ENCODE peak calls at places on chromosomes 11 and 22, in four cellular contexts. F is AG09319, L is GM12865, R is GM20000. P is an unnamed sample.
A peak's percentile ranks its signal among the peaks of the same experiment; 100 is the strongest.

GRCh38 chr11:48210052-48210451 is 6.6 kb upstream of the OR4B1 start:
- DNase-seq in F (no peak), L (peak; percentile 2), R (no peak), P (peak; percentile 11)

GRCh38 chr11:106468091-106468490 is 390.6 kb downstream of the AASDHPPT start:
- DNase-seq in R (no peak), F (no peak), L (no peak), P (no peak)

GRCh38 chr11:113334183-113334582 is 19.8 kb downstream of the TTC12 start:
- DNase-seq in F (no peak), L (peak; percentile 73), R (peak; percentile 19), P (no peak)

GRCh38 chr11:63682045-63682915 is 980 bp downstream of the RTN3 start:
- DNase-seq in R (peak; percentile 24), L (peak; percentile 12), F (no peak), P (peak; percentile 35)

GRCh38 chr22:50544078-50544745 is 1.5 kb upstream of the KLHDC7B start:
- DNase-seq in L (peak; percentile 83), R (peak; percentile 88), F (no peak), P (peak; percentile 93)

GRCh38 chr11:75264356-75264755 is 23.8 kb downstream of the TPBGL start:
- DNase-seq in F (no peak), L (no peak), R (no peak), P (no peak)

GRCh38 chr22:41286639-41287091 is 678 bp upstream of the RANGAP1 start:
- DNase-seq in R (peak; percentile 48), F (no peak), L (peak; percentile 74), P (peak; percentile 82)

GRCh38 chr11:44568358-44568705 is 2.9 kb downstream of the CD82 start:
- DNase-seq in L (no peak), R (no peak), F (no peak), P (no peak)

GRCh38 chr11:44348721-44349120 is 38.8 kb upstream of the ALX4 start:
- DNase-seq in L (no peak), F (no peak), R (no peak), P (no peak)

GRCh38 chr11:134277176-134278001 is 1.2 kb downstream of the GLB1L3 start:
- DNase-seq in L (no peak), F (no peak), R (no peak), P (no peak)

GRCh38 chr11:64745219-64745522 is 1.2 kb upstream of the RASGRP2 start:
- DNase-seq in L (peak; percentile 82), R (no peak), F (no peak), P (peak; percentile 78)

GRCh38 chr22:35400335-35400680 is 368 bp downstream of the MCM5 start:
- DNase-seq in L (peak; percentile 33), R (no peak), F (no peak), P (peak; percentile 48)

GRCh38 chr11:59263225-59263894 is 50.6 kb upstream of the MPEG1 start:
- DNase-seq in L (peak; percentile 50), R (no peak), F (no peak), P (peak; percentile 22)

GRCh38 chr11:86910592-86910991 is 44.6 kb downstream of the FZD4 start:
- DNase-seq in R (no peak), L (no peak), F (no peak), P (no peak)

GRCh38 chr11:102244681-102245409 is 72.4 kb upstream of the BIRC3 start:
- DNase-seq in R (no peak), L (no peak), F (no peak), P (no peak)

GRCh38 chr22:47060718-47061117 is 298.3 kb downstream of the TBC1D22A start:
- DNase-seq in L (no peak), F (no peak), R (no peak), P (no peak)

GRCh38 chr11:130636672-130637463 is 188.4 kb downstream of the ADAMTS15 start:
- DNase-seq in L (peak; percentile 80), F (no peak), R (no peak), P (no peak)

GRCh38 chr11:11579012-11579755 is 42.6 kb downstream of the GALNT18 start:
- DNase-seq in R (no peak), F (no peak), L (no peak), P (no peak)

GRCh38 chr11:117836077-117836960 is 11.8 kb upstream of the FXYD2 start:
- DNase-seq in F (no peak), R (no peak), L (no peak), P (no peak)

GRCh38 chr11:528815-529728 is 6.3 kb downstream of the HRAS start:
- DNase-seq in F (no peak), R (no peak), L (no peak), P (no peak)

GRCh38 chr22:49925525-49926128 is 7.2 kb downstream of the CRELD2 start:
- DNase-seq in L (peak; percentile 95), R (peak; percentile 77), F (no peak), P (peak; percentile 87)

GRCh38 chr11:68525930-68526329 is 65.4 kb downstream of the PPP6R3 start:
- DNase-seq in R (no peak), L (no peak), F (no peak), P (no peak)

GRCh38 chr11:18703001-18703763 is 4.6 kb downstream of the TMEM86A start:
- DNase-seq in R (no peak), L (no peak), F (no peak), P (no peak)

GRCh38 chr11:110463153-110463552 is 33.4 kb downstream of the FDX1 start:
- DNase-seq in L (peak; percentile 30), R (no peak), F (peak; percentile 22), P (peak; percentile 56)

GRCh38 chr11:104094576-104094975 is 58.1 kb downstream of the DDI1 start:
- DNase-seq in L (no peak), R (no peak), F (no peak), P (no peak)

GRCh38 chr11:102422817-102423725 is 29.5 kb downstream of the TMEM123 start:
- DNase-seq in L (no peak), R (no peak), F (no peak), P (no peak)

GRCh38 chr22:45483918-45484499 is 18.7 kb upstream of the FBLN1 start:
- DNase-seq in R (no peak), L (no peak), F (no peak), P (no peak)

GRCh38 chr22:46058591-46059519 is 81.9 kb upstream of the WNT7B start:
- DNase-seq in L (no peak), R (no peak), F (no peak), P (no peak)

GRCh38 chr11:12684821-12685220 is 10.6 kb downstream of the TEAD1 start:
- DNase-seq in F (no peak), R (no peak), L (no peak), P (no peak)

DNA sequence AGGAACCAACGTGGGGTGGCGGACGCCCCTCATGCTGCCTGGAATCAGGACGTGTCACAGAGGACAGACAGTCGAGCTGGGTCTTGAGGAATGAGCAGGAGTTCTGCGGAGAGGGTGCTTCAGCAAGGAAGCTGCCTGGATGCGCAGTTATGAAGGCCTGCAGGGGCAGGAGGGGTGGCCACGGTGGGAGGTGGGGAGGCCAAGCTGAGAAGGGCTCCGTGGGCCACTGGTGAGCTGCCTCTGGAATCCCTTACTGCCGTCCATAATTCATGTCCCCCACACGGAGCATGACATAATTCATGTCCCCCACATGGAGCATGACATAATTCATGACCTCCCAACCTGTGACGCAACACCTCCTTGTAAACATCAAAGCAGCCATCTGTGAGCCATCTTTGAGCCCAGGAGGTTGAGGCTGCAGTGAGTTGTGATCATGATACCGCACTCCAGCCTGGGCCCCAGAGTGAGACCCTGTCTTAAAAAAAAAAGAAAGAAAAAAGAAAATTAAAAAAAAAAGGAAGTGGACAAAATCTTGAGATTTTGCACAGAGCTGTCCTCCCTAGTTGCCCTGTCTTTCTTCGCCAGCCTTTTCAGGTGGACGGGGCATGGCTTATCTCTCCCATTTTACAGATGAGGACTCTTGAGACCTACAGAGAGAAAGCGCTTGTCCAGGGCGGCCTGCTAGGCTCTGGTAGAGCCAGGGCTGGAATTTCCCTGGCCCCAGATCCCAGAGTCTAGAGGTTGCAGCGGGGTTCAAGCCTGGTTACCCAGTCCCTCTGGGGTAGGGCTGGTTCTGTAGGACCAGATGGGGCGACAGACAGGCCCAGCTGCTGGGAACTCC is 24.3 kb upstream of the PICK1 start:
- DNase-seq in F (peak; percentile 22), R (no peak), L (no peak), P (no peak)
- TF ChIP-seq CTCF in F (no peak), R (no peak), L (no peak), P (no peak)

GRCh38 chr22:23267225-23268043 is 87.1 kb downstream of the BCR start:
- DNase-seq in F (no peak), R (no peak), L (no peak), P (no peak)
- TF ChIP-seq CTCF in F (no peak), R (no peak), L (no peak), P (no peak)

DNA sequence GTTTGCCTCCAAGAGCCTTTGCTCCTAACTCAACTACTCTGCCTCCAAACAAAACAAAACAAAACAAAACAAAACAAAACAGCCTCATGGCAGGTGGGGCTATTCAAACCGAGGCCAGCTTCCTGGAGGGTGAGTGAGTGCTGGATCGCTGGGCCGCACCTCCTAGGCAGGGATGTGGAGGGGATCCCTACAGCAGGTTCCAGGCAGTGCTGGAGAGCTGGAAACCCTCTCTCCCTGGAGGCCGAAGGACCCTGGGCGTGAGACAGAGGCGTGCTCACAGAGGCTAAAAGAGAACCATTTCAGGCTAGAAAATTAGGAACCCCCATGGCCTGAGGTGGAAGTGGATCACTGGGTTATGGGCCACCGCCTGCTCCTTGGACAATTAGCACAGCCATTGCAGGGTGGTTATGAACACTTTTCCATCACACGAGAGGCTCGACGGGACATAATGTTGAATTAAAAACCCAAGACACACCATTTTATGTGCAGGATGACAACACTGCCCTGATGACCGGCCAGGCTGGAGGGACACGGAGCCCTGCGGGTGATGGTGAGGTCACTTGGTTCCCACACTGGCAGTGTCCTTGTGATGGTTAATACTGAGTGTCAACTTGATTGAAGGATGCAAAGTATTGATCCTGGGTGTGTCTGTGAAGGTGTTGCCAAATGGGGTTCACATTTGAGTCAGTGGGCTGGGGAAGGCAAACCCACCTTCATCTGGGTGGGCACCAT is 35.2 kb downstream of the SHISAL1 start:
- DNase-seq in F (no peak), L (no peak), R (no peak), P (no peak)
- TF ChIP-seq CTCF in F (no peak), L (no peak), R (no peak), P (no peak)

DNA sequence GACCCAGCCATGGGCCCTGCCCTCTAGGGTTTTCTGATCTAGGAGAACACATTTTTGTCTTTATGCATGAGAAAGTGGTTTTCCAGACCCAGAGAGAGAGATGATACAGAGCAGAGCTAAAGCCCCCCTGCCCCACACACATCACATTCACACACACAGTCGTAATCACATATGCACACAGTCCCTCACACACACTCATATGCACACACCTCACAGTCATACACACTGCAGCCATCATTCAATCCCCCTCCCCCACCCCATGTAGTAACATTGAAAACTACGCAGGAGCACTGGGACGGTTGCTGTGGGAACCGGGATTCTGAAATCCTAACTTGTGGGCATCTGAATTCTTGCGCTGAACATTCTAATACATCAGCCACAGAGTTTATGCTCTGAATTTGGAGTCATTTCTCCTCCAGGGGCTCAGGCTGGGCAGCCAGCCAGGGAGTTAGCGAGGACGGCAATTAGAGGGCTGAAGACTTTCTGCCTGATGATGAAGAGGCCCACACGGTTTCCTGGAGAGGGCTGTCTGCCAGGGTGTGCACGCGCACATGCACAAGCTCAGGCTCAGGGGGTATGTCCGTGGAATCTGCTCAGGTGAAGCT is 32.7 kb downstream of the CD6 start:
- DNase-seq in R (no peak), F (no peak), L (no peak), P (peak; percentile 65)
- TF ChIP-seq CTCF in R (no peak), F (no peak), L (no peak), P (no peak)

GRCh38 chr11:16883179-16883578 is 131.0 kb downstream of the PLEKHA7 start:
- DNase-seq in F (no peak), R (no peak), L (no peak), P (no peak)
- TF ChIP-seq CTCF in F (no peak), R (no peak), L (no peak), P (no peak)